ENCODE peak calls at places on chromosomes 3 and 15, in six cellular contexts. J is foreskin fibroblast, O is nephron progenitor cell, H is GM12865, U is K562, I is H9. X is an unnamed sample.

GRCh38 chr15:33277689-33278088 is 33.1 kb upstream of the RYR3 start:
- DNase-seq in J (no peak), O (no peak), U (no peak), H (no peak), I (no peak), X (no peak)

GRCh38 chr3:169660709-169661566 is 2.6 kb downstream of the MECOM start:
- DNase-seq in J (peak), U (no peak), O (no peak), H (peak), I (no peak), X (no peak)

GRCh38 chr3:113536627-113537101 is 4.3 kb downstream of the SIDT1 start:
- DNase-seq in U (no peak), O (no peak), J (no peak), I (no peak), H (no peak), X (no peak)

GRCh38 chr3:56616479-56617006 is 59.6 kb downstream of the CCDC66 start:
- DNase-seq in O (no peak), I (no peak), H (no peak), J (no peak), U (no peak), X (no peak)

GRCh38 chr3:162719684-162720341 is 1223.2 kb downstream of the OTOL1 start:
- DNase-seq in J (peak), H (no peak), O (no peak), I (no peak), U (no peak), X (peak)

GRCh38 chr3:136194409-136195257 is 1.5 kb downstream of the MSL2 start:
- DNase-seq in H (peak), I (peak), U (peak), J (peak), O (peak), X (no peak)

GRCh38 chr3:23589586-23589985 is 216.2 kb upstream of the UBE2E1 start:
- DNase-seq in J (no peak), I (no peak), H (no peak), U (no peak), O (no peak), X (no peak)

GRCh38 chr3:156158656-156159295 is 38.4 kb downstream of the KCNAB1 start:
- DNase-seq in J (no peak), H (no peak), U (no peak), I (no peak), O (no peak), X (no peak)

GRCh38 chr3:154552338-154552737 is 122.3 kb upstream of the GPR149 start:
- DNase-seq in U (peak), O (no peak), I (peak), H (peak), J (no peak), X (no peak)

DNA sequence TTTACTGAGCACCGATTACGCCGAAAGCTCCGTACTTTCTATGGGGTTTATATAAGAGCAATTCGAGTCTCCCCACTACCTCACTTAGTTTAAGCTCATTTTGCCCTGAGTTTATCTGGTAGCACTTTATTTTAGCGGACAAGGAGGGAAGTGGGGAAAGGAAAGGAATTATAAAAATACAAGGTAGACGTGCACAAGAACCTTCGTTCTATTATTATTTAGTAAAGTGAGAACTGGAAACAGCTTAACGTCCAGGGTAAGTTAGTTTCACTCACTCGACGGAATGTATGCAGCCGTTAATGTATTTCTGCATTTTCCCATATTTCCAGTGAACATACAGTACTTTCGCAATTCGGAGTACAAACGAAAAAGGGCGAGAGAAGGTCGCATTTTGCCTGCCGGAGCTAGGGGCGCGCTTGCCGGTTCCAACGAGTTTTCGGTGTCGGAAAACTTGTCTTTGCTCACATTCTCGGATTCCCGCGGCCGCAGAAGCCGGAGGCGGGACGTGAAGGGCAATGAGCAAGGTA is 1.2 kb upstream of the STT3B start:
- DNase-seq in H (peak), U (peak), O (no peak), J (no peak), I (no peak), X (no peak)
- TF ChIP-seq CTCF in H (peak), U (peak), O (no peak), J (peak), I (peak), X (peak)

GRCh38 chr3:2517479-2518188 is 419.0 kb downstream of the CNTN4 start:
- DNase-seq in O (no peak), U (no peak), J (no peak), H (no peak), I (no peak), X (no peak)

GRCh38 chr3:2525968-2526367 is 427.3 kb downstream of the CNTN4 start:
- DNase-seq in I (no peak), H (peak), J (no peak), O (no peak), U (no peak), X (no peak)

DNA sequence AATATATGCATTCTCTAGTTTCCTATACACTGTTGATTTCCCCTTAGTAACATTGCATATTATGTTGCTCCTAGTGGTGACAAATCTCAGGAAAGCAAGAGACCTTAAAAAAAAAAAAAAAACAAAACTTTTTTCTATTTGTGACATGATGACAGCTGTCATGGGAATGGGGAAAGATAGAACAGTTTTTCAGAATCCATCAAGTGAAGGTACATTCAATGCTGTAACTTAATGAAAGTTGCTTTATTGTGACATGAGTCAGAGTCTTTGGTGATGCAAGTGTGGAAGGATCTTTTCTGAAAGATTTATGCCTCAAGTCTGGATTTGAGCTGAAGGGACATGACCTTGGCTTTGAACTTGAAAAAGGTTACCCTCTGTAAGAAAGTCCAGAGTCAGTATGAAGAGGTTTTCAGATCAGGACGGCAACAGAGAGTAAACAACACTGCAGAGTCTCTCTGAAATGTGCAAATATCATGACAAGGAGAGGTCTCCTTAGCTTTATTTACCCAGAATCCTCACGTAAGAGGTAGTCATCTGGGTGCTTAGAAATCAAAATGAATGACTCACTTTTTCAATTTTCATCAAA is 424.7 kb downstream of the CNTN4 start:
- DNase-seq in U (no peak), O (no peak), J (no peak), I (no peak), H (peak), X (no peak)
- TF ChIP-seq CTCF in U (no peak), O (no peak), J (no peak), I (no peak), H (no peak), X (no peak)

DNA sequence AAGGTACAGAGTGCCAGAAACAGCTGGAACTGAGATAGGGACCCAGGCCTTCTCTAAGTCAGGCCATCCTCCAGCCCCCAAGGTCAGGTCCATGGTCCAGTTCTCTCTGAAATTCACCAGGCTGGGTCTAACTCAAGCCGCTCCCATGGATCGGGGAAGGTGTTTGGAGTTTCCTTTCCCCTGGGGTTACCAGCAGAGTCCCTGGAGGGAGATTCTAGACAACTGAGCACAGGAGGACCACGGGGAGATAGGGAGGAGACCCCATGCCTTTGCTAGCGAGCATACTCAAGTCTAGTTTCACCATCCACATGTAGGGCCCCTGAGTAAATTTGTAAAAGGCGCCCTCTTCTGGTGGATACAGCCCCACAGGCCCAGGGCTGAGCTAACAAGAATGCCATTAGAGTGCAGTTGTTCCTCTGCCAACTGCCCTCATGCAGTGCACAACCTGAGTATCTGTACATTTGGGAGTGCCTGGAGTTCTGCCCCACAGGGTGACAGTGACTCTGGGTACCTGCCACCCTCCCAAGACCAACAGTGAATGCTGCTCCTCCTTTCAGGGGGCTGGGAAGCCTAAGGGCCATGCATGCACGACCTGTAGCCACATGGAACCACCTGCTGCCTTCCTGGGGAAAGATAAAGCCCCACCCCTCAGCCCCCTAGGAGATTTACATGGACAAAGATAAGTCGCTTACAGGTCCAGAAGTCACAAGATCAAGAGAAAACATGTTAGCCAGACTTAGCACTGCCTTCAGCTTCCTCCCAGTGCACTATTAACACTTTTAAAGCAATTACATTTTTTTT is 89.0 kb downstream of the IQSEC1 start:
- DNase-seq in O (peak), U (peak), I (peak), J (peak), H (peak), X (no peak)
- TF ChIP-seq CTCF in O (peak), U (peak), I (peak), J (peak), H (peak), X (peak)

GRCh38 chr15:85071534-85071933 is 89.9 kb downstream of the PDE8A start:
- DNase-seq in O (no peak), U (no peak), I (no peak), H (no peak), J (no peak), X (no peak)

GRCh38 chr15:85073556-85074194 is 92.0 kb downstream of the PDE8A start:
- DNase-seq in U (no peak), H (no peak), O (no peak), J (no peak), I (no peak), X (no peak)

GRCh38 chr15:85071061-85071460 is 89.4 kb downstream of the PDE8A start:
- DNase-seq in U (no peak), O (peak), J (no peak), I (no peak), H (no peak), X (no peak)

GRCh38 chr15:85072917-85073316 is 91.3 kb downstream of the PDE8A start:
- DNase-seq in O (no peak), U (no peak), J (no peak), I (no peak), H (no peak), X (no peak)
- TF ChIP-seq CTCF in O (no peak), U (no peak), J (no peak), I (no peak), H (no peak), X (no peak)

DNA sequence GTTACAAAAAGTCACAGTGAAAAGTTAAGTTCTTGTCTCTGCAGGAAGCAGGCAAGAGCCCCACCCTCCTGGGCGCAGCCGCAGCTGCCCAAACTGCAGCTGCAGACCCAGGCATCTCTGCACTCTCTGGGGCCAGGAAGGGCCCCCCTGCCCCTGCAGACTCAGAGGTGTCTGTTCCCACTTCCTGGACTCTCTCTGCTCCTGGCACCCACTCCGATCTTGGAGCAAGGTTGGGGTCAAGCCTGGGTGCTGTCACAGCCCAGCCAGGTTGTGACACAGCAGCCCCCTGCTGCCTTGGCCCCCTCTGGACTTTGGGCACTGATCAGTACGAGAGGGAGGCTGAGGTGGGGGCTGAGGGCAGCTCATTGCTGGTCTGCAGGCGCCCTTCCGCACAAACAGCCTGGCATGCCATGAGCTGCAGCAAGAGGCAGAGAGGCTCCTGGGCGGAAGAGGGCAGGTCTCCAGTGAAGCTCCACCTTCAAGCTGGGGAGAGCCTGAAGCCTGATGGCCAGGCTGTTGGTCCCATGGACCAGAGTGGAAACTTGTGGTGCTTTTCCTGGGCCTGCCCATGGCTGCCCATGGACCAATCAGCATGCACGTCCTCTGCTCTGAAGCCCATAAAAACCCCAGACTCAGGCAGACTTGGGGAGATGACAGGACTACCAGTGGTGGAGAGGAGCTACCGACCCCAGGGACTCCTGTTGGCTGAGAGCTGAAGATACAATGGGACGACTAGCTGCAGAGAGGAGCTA is 42.9 kb upstream of the LRRFIP2 start:
- DNase-seq in H (no peak), O (no peak), J (no peak), U (no peak), I (no peak), X (no peak)
- TF ChIP-seq CTCF in H (no peak), O (no peak), J (no peak), U (no peak), I (no peak), X (no peak)

DNA sequence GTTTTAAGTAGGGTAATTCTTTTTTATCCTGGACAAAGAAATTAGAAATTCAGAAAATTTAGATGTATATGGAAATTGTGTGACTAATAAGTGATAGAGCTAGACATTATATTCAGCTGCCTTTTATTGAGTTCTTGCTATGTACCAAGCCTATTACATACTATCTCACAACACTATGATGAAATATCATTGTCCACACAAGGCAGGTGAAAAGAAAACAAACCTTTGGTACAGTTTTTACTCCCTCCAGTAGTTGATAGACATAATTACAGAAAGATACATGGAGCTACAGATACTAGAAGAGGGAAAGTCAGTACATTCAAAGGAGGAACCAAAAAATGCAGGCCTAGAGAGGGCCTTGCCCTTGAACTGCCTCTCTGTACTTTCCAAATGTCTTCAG is 4.8 kb downstream of the IQCH start:
- DNase-seq in U (no peak), J (no peak), I (no peak), O (no peak), H (no peak), X (no peak)
- TF ChIP-seq CTCF in U (no peak), J (no peak), I (no peak), O (no peak), H (no peak), X (no peak)

DNA sequence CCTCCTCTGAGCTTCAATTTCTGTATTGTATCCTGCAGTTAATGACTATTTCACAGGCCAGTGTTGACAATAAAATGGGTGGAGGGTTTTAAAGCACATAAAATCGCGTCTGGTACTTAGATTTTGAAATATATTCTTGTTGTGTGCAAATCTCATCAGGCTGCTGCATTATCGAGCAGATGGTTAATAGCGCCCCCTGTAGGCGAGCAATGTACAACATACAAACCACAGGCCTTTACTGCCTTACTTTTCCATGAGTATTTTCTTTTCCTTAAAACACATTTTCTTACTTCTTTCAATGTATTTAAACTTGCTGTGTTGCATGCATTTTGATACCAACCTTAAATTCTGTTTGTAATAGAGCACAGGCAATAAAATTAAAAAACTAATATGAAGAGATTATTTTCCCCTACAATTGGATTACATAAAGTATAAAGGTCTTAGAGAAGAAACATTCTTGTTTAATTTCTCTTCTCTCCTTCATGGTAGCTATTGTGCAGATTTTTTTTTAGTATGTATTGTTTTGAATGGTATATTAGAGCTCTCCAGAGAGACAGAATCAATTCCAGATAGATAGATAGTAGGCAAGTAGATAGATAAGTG is 608.4 kb downstream of the CADM2 start:
- DNase-seq in U (peak), J (no peak), O (peak), H (peak), I (peak), X (no peak)
- TF ChIP-seq CTCF in U (peak), J (peak), O (peak), H (peak), I (peak), X (peak)

GRCh38 chr3:191047930-191048329 is 151.1 kb upstream of the OSTN start:
- DNase-seq in H (no peak), U (no peak), J (no peak), I (no peak), O (no peak), X (no peak)

GRCh38 chr3:191051037-191051436 is 148.0 kb upstream of the OSTN start:
- DNase-seq in J (no peak), H (peak), O (no peak), I (no peak), U (peak), X (no peak)
- TF ChIP-seq CTCF in J (peak), H (peak), O (peak), I (peak), U (peak), X (peak)

DNA sequence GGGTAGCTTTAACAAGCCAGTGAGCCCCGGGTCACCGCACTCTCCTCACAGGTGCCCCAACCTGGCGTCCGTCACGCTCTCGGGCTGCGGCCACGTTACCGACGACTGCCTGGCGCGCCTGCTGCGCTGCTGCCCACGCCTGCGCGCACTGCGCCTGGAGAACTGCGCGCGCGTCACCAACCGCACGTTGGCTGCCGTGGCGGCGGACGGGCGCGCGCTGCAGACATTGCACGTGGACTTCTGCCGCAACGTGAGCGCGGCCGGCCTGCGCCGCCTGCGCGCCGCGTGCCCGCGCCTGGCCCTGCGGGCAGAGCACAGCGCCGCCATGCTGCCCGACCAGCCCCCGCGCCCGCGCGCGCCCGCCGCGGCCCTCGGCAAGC is 3.4 kb downstream of the FBXL22 start:
- DNase-seq in H (peak), O (peak), J (peak), I (peak), U (no peak), X (peak)
- TF ChIP-seq CTCF in H (peak), O (no peak), J (no peak), I (no peak), U (no peak), X (no peak)

GRCh38 chr3:147712357-147712756 is 303.2 kb downstream of the ZIC1 start:
- DNase-seq in I (peak), U (no peak), J (no peak), H (peak), O (no peak), X (no peak)
- TF ChIP-seq CTCF in I (no peak), U (no peak), J (no peak), H (no peak), O (no peak), X (no peak)

X was measured in AG04449.